ENCODE peak calls at places on chromosomes 13 and 19, in ten cellular contexts. One of them, this sample, is unnamed.

GRCh38 chr19:41886761-41887710 is 4.1 kb downstream of the ARHGEF1 start:
- DNase-seq in erythroblast: no peak
- DNase-seq in ovary: no peak
- DNase-seq in A549: no peak
- DNase-seq in HCT116: no peak
- DNase-seq in GM12892: no peak
- DNase-seq in heart left ventricle: no peak
- DNase-seq in transverse colon: peak; percentile 51
- DNase-seq in tibial nerve: no peak
- DNase-seq in IMR-90: no peak
- DNase-seq in this sample: no peak

GRCh38 chr19:27972291-27973040 is 1240.5 kb downstream of the UQCRFS1 start:
- DNase-seq in IMR-90: no peak
- DNase-seq in HCT116: no peak
- DNase-seq in heart left ventricle: no peak
- DNase-seq in erythroblast: no peak
- DNase-seq in transverse colon: no peak
- DNase-seq in GM12892: no peak
- DNase-seq in tibial nerve: no peak
- DNase-seq in A549: no peak
- DNase-seq in ovary: no peak
- DNase-seq in this sample: no peak

GRCh38 chr13:80979035-80979641 is 638.2 kb upstream of the SPRY2 start:
- DNase-seq in ovary: no peak
- DNase-seq in A549: peak; percentile 70
- DNase-seq in tibial nerve: no peak
- DNase-seq in HCT116: peak; percentile 46
- DNase-seq in IMR-90: peak; percentile 54
- DNase-seq in heart left ventricle: peak; percentile 28
- DNase-seq in transverse colon: peak; percentile 26
- DNase-seq in GM12892: no peak
- DNase-seq in erythroblast: peak; percentile 58
- DNase-seq in this sample: no peak

GRCh38 chr13:113061271-113061625 is 44.3 kb upstream of the F7 start:
- DNase-seq in heart left ventricle: no peak
- DNase-seq in tibial nerve: no peak
- DNase-seq in erythroblast: no peak
- DNase-seq in HCT116: no peak
- DNase-seq in ovary: no peak
- DNase-seq in IMR-90: no peak
- DNase-seq in GM12892: no peak
- DNase-seq in transverse colon: no peak
- DNase-seq in A549: no peak
- DNase-seq in this sample: no peak

GRCh38 chr13:111282425-111282824 is 38.0 kb upstream of the TEX29 start:
- DNase-seq in IMR-90: no peak
- DNase-seq in erythroblast: no peak
- DNase-seq in transverse colon: no peak
- DNase-seq in A549: no peak
- DNase-seq in HCT116: no peak
- DNase-seq in tibial nerve: no peak
- DNase-seq in ovary: no peak
- DNase-seq in GM12892: no peak
- DNase-seq in heart left ventricle: no peak
- DNase-seq in this sample: no peak

GRCh38 chr19:40672573-40673299 is 17.7 kb downstream of the NUMBL start:
- DNase-seq in A549: no peak
- DNase-seq in HCT116: no peak
- DNase-seq in IMR-90: no peak
- DNase-seq in ovary: no peak
- DNase-seq in GM12892: no peak
- DNase-seq in heart left ventricle: no peak
- DNase-seq in transverse colon: no peak
- DNase-seq in erythroblast: no peak
- DNase-seq in tibial nerve: no peak
- DNase-seq in this sample: no peak

GRCh38 chr13:107457686-107458085 is 757.6 kb downstream of the LIG4 start:
- DNase-seq in tibial nerve: no peak
- DNase-seq in erythroblast: no peak
- DNase-seq in transverse colon: no peak
- DNase-seq in HCT116: no peak
- DNase-seq in IMR-90: no peak
- DNase-seq in ovary: no peak
- DNase-seq in A549: no peak
- DNase-seq in heart left ventricle: no peak
- DNase-seq in GM12892: no peak
- DNase-seq in this sample: no peak

GRCh38 chr19:10305139-10305806 is 4.3 kb downstream of the ZGLP1 start:
- DNase-seq in A549: no peak
- DNase-seq in heart left ventricle: peak; percentile 52
- DNase-seq in ovary: no peak
- DNase-seq in erythroblast: no peak
- DNase-seq in tibial nerve: no peak
- DNase-seq in GM12892: no peak
- DNase-seq in IMR-90: peak; percentile 73
- DNase-seq in transverse colon: peak; percentile 27
- DNase-seq in HCT116: no peak
- DNase-seq in this sample: no peak

GRCh38 chr13:27678306-27679040 is 56.8 kb downstream of the POLR1D start:
- DNase-seq in IMR-90: peak; percentile 48
- DNase-seq in tibial nerve: no peak
- DNase-seq in HCT116: no peak
- DNase-seq in heart left ventricle: no peak
- DNase-seq in A549: no peak
- DNase-seq in transverse colon: no peak
- DNase-seq in ovary: no peak
- DNase-seq in erythroblast: peak; percentile 44
- DNase-seq in GM12892: no peak
- DNase-seq in this sample: no peak

GRCh38 chr19:52099497-52100138 is 4.1 kb upstream of the ZNF841 start:
- DNase-seq in transverse colon: no peak
- DNase-seq in erythroblast: no peak
- DNase-seq in IMR-90: no peak
- DNase-seq in ovary: no peak
- DNase-seq in HCT116: no peak
- DNase-seq in tibial nerve: no peak
- DNase-seq in heart left ventricle: no peak
- DNase-seq in A549: no peak
- DNase-seq in GM12892: no peak
- DNase-seq in this sample: no peak

GRCh38 chr13:64347662-64348061 is 2882.5 kb downstream of the PCDH9 start:
- DNase-seq in A549: no peak
- DNase-seq in heart left ventricle: no peak
- DNase-seq in transverse colon: no peak
- DNase-seq in HCT116: no peak
- DNase-seq in tibial nerve: no peak
- DNase-seq in ovary: no peak
- DNase-seq in IMR-90: peak; percentile 19
- DNase-seq in erythroblast: no peak
- DNase-seq in GM12892: no peak
- DNase-seq in this sample: no peak

GRCh38 chr19:34837262-34837661 is 64.2 kb upstream of the ZNF599 start:
- DNase-seq in ovary: peak; percentile 28
- DNase-seq in tibial nerve: no peak
- DNase-seq in IMR-90: no peak
- DNase-seq in GM12892: no peak
- DNase-seq in transverse colon: peak; percentile 20
- DNase-seq in HCT116: no peak
- DNase-seq in heart left ventricle: peak; percentile 82
- DNase-seq in erythroblast: no peak
- DNase-seq in A549: no peak
- DNase-seq in this sample: no peak

GRCh38 chr13:50073340-50073739 is 58.1 kb downstream of the KCNRG start:
- DNase-seq in erythroblast: no peak
- DNase-seq in heart left ventricle: no peak
- DNase-seq in GM12892: no peak
- DNase-seq in ovary: no peak
- DNase-seq in tibial nerve: no peak
- DNase-seq in HCT116: no peak
- DNase-seq in transverse colon: no peak
- DNase-seq in A549: no peak
- DNase-seq in IMR-90: no peak
- DNase-seq in this sample: no peak

GRCh38 chr13:113669231-113669870 is 2.3 kb downstream of the GRK1 start:
- DNase-seq in erythroblast: no peak
- DNase-seq in heart left ventricle: peak; percentile 9
- DNase-seq in GM12892: no peak
- DNase-seq in ovary: no peak
- DNase-seq in HCT116: no peak
- DNase-seq in transverse colon: peak; percentile 5
- DNase-seq in IMR-90: no peak
- DNase-seq in A549: no peak
- DNase-seq in tibial nerve: no peak
- DNase-seq in this sample: peak; percentile 34

DNA sequence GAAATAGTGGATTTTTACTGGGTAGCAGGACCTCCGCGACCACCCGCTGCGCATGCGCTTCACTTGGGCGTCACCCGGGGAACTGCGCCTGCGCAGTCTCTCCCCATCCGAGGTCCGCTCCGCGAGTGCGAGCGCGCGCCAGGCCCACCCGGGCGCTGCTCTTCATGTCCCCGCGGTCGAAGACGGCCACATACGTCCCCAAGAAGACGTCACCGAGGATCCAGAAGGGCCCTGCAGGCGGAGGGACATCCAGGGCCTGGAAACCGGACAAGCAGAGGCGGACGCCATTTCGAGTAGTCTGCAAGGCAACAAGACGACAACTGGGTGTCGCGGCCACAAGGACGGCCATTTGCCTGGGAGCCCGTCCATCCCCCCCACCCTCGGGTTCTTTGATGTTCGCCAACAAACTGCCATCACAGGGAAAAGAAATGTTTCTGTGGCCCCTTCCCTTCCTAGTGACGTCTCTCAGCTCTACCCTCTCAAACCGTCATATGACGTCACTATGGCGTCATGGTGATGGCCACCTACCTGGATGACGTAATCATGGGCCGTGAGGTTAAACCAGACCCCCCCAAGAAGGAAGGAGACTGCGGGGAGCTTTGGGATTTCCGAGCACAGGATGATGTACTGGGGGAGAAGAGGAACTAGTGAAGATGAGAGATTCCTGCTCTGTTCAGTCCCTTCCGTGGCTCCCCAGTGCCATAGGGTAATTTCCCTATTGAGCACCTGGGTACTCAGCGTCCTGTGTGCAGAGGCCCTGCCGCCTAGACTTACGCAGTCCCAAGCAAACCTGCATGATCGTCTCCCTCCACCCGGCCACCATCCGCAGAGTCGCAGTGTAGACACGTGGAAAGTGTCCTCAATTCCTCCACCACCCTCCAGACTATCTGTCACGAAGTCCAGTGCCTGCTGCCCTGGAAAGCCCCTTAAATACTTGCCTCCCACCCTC is 6.7 kb downstream of the NAPSA start:
- DNase-seq in tibial nerve: no peak
- DNase-seq in A549: no peak
- DNase-seq in GM12892: peak; percentile 77
- DNase-seq in heart left ventricle: peak; percentile 75
- DNase-seq in ovary: peak; percentile 74
- DNase-seq in HCT116: no peak
- DNase-seq in IMR-90: peak; percentile 20
- DNase-seq in erythroblast: no peak
- DNase-seq in transverse colon: peak; percentile 64
- DNase-seq in this sample: no peak
- TF ChIP-seq POLR2A in tibial nerve: peak; percentile 22
- TF ChIP-seq POLR2A in A549: no peak
- TF ChIP-seq POLR2A in GM12892: peak; percentile 74
- TF ChIP-seq POLR2A in heart left ventricle: no peak
- TF ChIP-seq POLR2A in ovary: peak; percentile 47
- TF ChIP-seq POLR2A in HCT116: no peak
- TF ChIP-seq POLR2A in IMR-90: no peak
- TF ChIP-seq POLR2A in erythroblast: peak; percentile 41
- TF ChIP-seq POLR2A in transverse colon: peak; percentile 45
- TF ChIP-seq POLR2A in this sample: peak; percentile 47

GRCh38 chr19:2785244-2786000 is at the start of gene THOP1:
- DNase-seq in heart left ventricle: peak; percentile 99
- DNase-seq in transverse colon: peak; percentile 99
- DNase-seq in GM12892: peak; percentile 91
- DNase-seq in IMR-90: peak; percentile 99
- DNase-seq in erythroblast: peak; percentile 99
- DNase-seq in A549: peak; percentile 97
- DNase-seq in tibial nerve: peak; percentile 98
- DNase-seq in ovary: peak; percentile 99
- DNase-seq in HCT116: peak; percentile 98
- DNase-seq in this sample: peak; percentile 98
- TF ChIP-seq POLR2A in heart left ventricle: no peak
- TF ChIP-seq POLR2A in transverse colon: peak; percentile 38
- TF ChIP-seq POLR2A in GM12892: peak; percentile 89
- TF ChIP-seq POLR2A in IMR-90: peak; percentile 79
- TF ChIP-seq POLR2A in erythroblast: peak; percentile 81
- TF ChIP-seq POLR2A in A549: peak; percentile 76
- TF ChIP-seq POLR2A in tibial nerve: no peak
- TF ChIP-seq POLR2A in ovary: peak; percentile 57
- TF ChIP-seq POLR2A in HCT116: peak; percentile 87
- TF ChIP-seq POLR2A in this sample: no peak

DNA sequence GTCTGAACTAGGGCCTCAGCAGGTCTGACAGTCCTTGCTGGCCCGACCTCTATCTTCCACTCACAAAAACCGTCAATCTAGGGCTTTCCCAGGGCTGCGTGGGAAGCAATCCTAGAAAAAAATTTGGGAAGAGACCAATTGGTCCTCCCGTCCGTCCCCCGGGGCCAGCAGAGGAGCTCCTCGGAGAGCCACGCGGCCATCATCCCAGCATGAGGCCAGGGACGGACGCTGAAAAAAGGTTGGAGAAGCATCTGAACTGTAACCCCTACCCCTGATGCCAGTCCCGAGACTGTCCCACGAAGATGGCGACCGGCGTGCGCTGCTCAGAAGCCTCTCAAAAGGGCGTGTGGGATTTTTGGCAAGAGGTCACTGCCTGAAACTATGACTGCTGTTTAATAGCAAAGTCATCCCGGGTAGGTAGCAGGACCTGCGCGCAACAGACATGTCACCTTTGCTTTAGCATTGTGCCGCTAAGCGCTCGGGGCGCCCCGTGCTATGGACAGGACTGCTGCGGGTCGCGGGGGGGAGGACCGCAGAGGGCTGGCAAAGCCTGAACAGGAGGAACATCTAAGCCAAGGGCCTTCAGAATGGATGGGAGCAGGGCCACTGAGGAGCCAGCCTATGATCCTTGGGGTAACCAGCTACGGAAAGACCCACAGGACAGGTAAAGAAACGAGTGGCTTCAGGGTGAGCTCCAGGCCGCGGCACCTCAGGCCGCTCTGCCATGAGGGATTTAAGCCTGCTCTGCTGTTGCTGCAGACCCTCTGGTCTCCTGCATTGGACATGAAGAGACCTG is 10.6 kb downstream of the AKAP8 start:
- DNase-seq in A549: no peak
- DNase-seq in HCT116: no peak
- DNase-seq in erythroblast: no peak
- DNase-seq in IMR-90: no peak
- DNase-seq in tibial nerve: no peak
- DNase-seq in ovary: no peak
- DNase-seq in transverse colon: no peak
- DNase-seq in heart left ventricle: no peak
- DNase-seq in GM12892: no peak
- DNase-seq in this sample: no peak
- TF ChIP-seq POLR2A in A549: no peak
- TF ChIP-seq POLR2A in HCT116: no peak
- TF ChIP-seq POLR2A in erythroblast: no peak
- TF ChIP-seq POLR2A in IMR-90: no peak
- TF ChIP-seq POLR2A in tibial nerve: no peak
- TF ChIP-seq POLR2A in ovary: no peak
- TF ChIP-seq POLR2A in transverse colon: no peak
- TF ChIP-seq POLR2A in heart left ventricle: no peak
- TF ChIP-seq POLR2A in GM12892: no peak
- TF ChIP-seq POLR2A in this sample: no peak

GRCh38 chr19:913080-913748 is at the start of gene R3HDM4:
- DNase-seq in HCT116: no peak
- DNase-seq in heart left ventricle: peak; percentile 91
- DNase-seq in IMR-90: peak; percentile 37
- DNase-seq in erythroblast: peak; percentile 84
- DNase-seq in transverse colon: peak; percentile 89
- DNase-seq in GM12892: peak; percentile 96
- DNase-seq in tibial nerve: peak; percentile 68
- DNase-seq in ovary: peak; percentile 84
- DNase-seq in A549: peak; percentile 54
- DNase-seq in this sample: peak; percentile 76
- TF ChIP-seq POLR2A in HCT116: peak; percentile 42
- TF ChIP-seq POLR2A in heart left ventricle: no peak
- TF ChIP-seq POLR2A in IMR-90: peak; percentile 82
- TF ChIP-seq POLR2A in erythroblast: peak; percentile 45
- TF ChIP-seq POLR2A in transverse colon: peak; percentile 54
- TF ChIP-seq POLR2A in GM12892: peak; percentile 61
- TF ChIP-seq POLR2A in tibial nerve: no peak
- TF ChIP-seq POLR2A in ovary: peak; percentile 43
- TF ChIP-seq POLR2A in A549: peak; percentile 38
- TF ChIP-seq POLR2A in this sample: no peak